ENCODE peak calls at places on chromosomes 2 and 18, in six cellular contexts. One of them, this sample, is unnamed.
A peak's percentile ranks its signal among the peaks of the same experiment; 100 is the strongest.

GRCh38 chr2:206611736-206612135 is 30.6 kb upstream of the FAM237A start:
- DNase-seq in HFFc6: no peak
- DNase-seq in osteocyte: no peak
- DNase-seq in right atrium auricular region: no peak
- DNase-seq in kidney epithelial cell: no peak
- DNase-seq in DMS 273 treated with DMSO at 0.1 percent for 48 hours: no peak
- DNase-seq in this sample: no peak

GRCh38 chr2:9781252-9781651 is 62.0 kb upstream of the TAF1B start:
- DNase-seq in HFFc6: no peak
- DNase-seq in osteocyte: no peak
- DNase-seq in right atrium auricular region: no peak
- DNase-seq in kidney epithelial cell: no peak
- DNase-seq in DMS 273 treated with DMSO at 0.1 percent for 48 hours: no peak
- DNase-seq in this sample: peak; percentile 23

GRCh38 chr2:121129692-121130091 is 155.3 kb downstream of the TFCP2L1 start:
- DNase-seq in HFFc6: no peak
- DNase-seq in osteocyte: no peak
- DNase-seq in right atrium auricular region: no peak
- DNase-seq in kidney epithelial cell: no peak
- DNase-seq in DMS 273 treated with DMSO at 0.1 percent for 48 hours: no peak
- DNase-seq in this sample: no peak

GRCh38 chr18:73563345-73563744 is 584.3 kb downstream of the FBXO15 start:
- DNase-seq in HFFc6: peak; percentile 54
- DNase-seq in osteocyte: no peak
- DNase-seq in right atrium auricular region: no peak
- DNase-seq in kidney epithelial cell: no peak
- DNase-seq in DMS 273 treated with DMSO at 0.1 percent for 48 hours: no peak
- DNase-seq in this sample: no peak

GRCh38 chr2:228675715-228676114 is 494.2 kb upstream of the SPHKAP start:
- DNase-seq in HFFc6: no peak
- DNase-seq in osteocyte: no peak
- DNase-seq in right atrium auricular region: no peak
- DNase-seq in kidney epithelial cell: no peak
- DNase-seq in DMS 273 treated with DMSO at 0.1 percent for 48 hours: no peak
- DNase-seq in this sample: no peak

GRCh38 chr2:12270876-12271588 is 445.7 kb upstream of the TRIB2 start:
- DNase-seq in HFFc6: no peak
- DNase-seq in osteocyte: no peak
- DNase-seq in right atrium auricular region: no peak
- DNase-seq in kidney epithelial cell: no peak
- DNase-seq in DMS 273 treated with DMSO at 0.1 percent for 48 hours: no peak
- DNase-seq in this sample: no peak

GRCh38 chr18:44801796-44802195 is 121.1 kb downstream of the SETBP1 start:
- DNase-seq in HFFc6: no peak
- DNase-seq in osteocyte: no peak
- DNase-seq in right atrium auricular region: no peak
- DNase-seq in kidney epithelial cell: no peak
- DNase-seq in DMS 273 treated with DMSO at 0.1 percent for 48 hours: peak; percentile 68
- DNase-seq in this sample: no peak

GRCh38 chr2:128178650-128179460 is 87.9 kb downstream of the UGGT1 start:
- DNase-seq in HFFc6: peak; percentile 75
- DNase-seq in osteocyte: no peak
- DNase-seq in right atrium auricular region: no peak
- DNase-seq in kidney epithelial cell: no peak
- DNase-seq in DMS 273 treated with DMSO at 0.1 percent for 48 hours: no peak
- DNase-seq in this sample: peak; percentile 59

GRCh38 chr2:134943540-134943939 is 24.9 kb downstream of the CCNT2 start:
- DNase-seq in HFFc6: no peak
- DNase-seq in osteocyte: no peak
- DNase-seq in right atrium auricular region: no peak
- DNase-seq in kidney epithelial cell: no peak
- DNase-seq in DMS 273 treated with DMSO at 0.1 percent for 48 hours: no peak
- DNase-seq in this sample: no peak

GRCh38 chr2:219104107-219105050 is 43.7 kb upstream of the IHH start:
- DNase-seq in HFFc6: peak; percentile 35
- DNase-seq in osteocyte: no peak
- DNase-seq in right atrium auricular region: no peak
- DNase-seq in kidney epithelial cell: no peak
- DNase-seq in DMS 273 treated with DMSO at 0.1 percent for 48 hours: no peak
- DNase-seq in this sample: no peak

GRCh38 chr18:24560511-24560981 is 100.1 kb downstream of the HRH4 start:
- DNase-seq in HFFc6: no peak
- DNase-seq in osteocyte: no peak
- DNase-seq in right atrium auricular region: no peak
- DNase-seq in kidney epithelial cell: peak; percentile 80
- DNase-seq in DMS 273 treated with DMSO at 0.1 percent for 48 hours: no peak
- DNase-seq in this sample: no peak

GRCh38 chr2:28661589-28662001 is 90.0 kb upstream of the PPP1CB start:
- DNase-seq in HFFc6: peak; percentile 70
- DNase-seq in osteocyte: no peak
- DNase-seq in right atrium auricular region: peak; percentile 87
- DNase-seq in kidney epithelial cell: peak; percentile 81
- DNase-seq in DMS 273 treated with DMSO at 0.1 percent for 48 hours: no peak
- DNase-seq in this sample: no peak

GRCh38 chr2:172560721-172561120 is 4.8 kb downstream of the PDK1 start:
- DNase-seq in HFFc6: no peak
- DNase-seq in osteocyte: no peak
- DNase-seq in right atrium auricular region: no peak
- DNase-seq in kidney epithelial cell: no peak
- DNase-seq in DMS 273 treated with DMSO at 0.1 percent for 48 hours: no peak
- DNase-seq in this sample: no peak